ENCODE peak calls at places on chromosomes 6 and 20, in five cellular contexts. One of them, this sample, is unnamed.

GRCh38 chr6:31353508-31353907 is 3.5 kb downstream of the HLA-B start:
- DNase-seq in K562: no peak
- DNase-seq in HCT116: no peak
- DNase-seq in HepG2: no peak
- DNase-seq in fibroblast of lung: no peak
- DNase-seq in this sample: no peak

GRCh38 chr6:93792751-93793150 is 373.4 kb upstream of the EPHA7 start:
- DNase-seq in K562: no peak
- DNase-seq in HepG2: no peak
- DNase-seq in fibroblast of lung: peak
- DNase-seq in HCT116: no peak
- DNase-seq in this sample: peak

GRCh38 chr6:51657491-51657890 is 429.9 kb downstream of the PKHD1 start:
- DNase-seq in K562: no peak
- DNase-seq in HepG2: no peak
- DNase-seq in fibroblast of lung: no peak
- DNase-seq in HCT116: no peak
- DNase-seq in this sample: no peak

GRCh38 chr6:30690403-30691207 is at the start of gene NRM:
- DNase-seq in K562: peak
- DNase-seq in HCT116: no peak
- DNase-seq in HepG2: peak
- DNase-seq in fibroblast of lung: peak
- DNase-seq in this sample: peak

GRCh38 chr20:4067600-4068261 is 52.4 kb upstream of the RNF24 start:
- DNase-seq in fibroblast of lung: peak
- DNase-seq in HepG2: no peak
- DNase-seq in HCT116: no peak
- DNase-seq in K562: no peak
- DNase-seq in this sample: peak

GRCh38 chr6:89184344-89184743 is 32.8 kb downstream of the GABRR1 start:
- DNase-seq in K562: no peak
- DNase-seq in HepG2: no peak
- DNase-seq in fibroblast of lung: no peak
- DNase-seq in HCT116: no peak
- DNase-seq in this sample: no peak

GRCh38 chr20:6711950-6712634 is 55.4 kb upstream of the BMP2 start:
- DNase-seq in HCT116: no peak
- DNase-seq in K562: no peak
- DNase-seq in fibroblast of lung: no peak
- DNase-seq in HepG2: no peak
- DNase-seq in this sample: no peak

GRCh38 chr6:140062042-140063041 is 687.9 kb upstream of the CITED2 start:
- DNase-seq in fibroblast of lung: peak
- DNase-seq in HCT116: no peak
- DNase-seq in K562: no peak
- DNase-seq in HepG2: no peak
- DNase-seq in this sample: peak

GRCh38 chr6:53646606-53647005 is 18.9 kb downstream of the KLHL31 start:
- DNase-seq in HepG2: no peak
- DNase-seq in K562: no peak
- DNase-seq in HCT116: no peak
- DNase-seq in fibroblast of lung: no peak
- DNase-seq in this sample: no peak

GRCh38 chr20:45470262-45470931 is 844 bp downstream of the WFDC2 start:
- DNase-seq in K562: no peak
- DNase-seq in fibroblast of lung: no peak
- DNase-seq in HepG2: no peak
- DNase-seq in HCT116: no peak
- DNase-seq in this sample: no peak

GRCh38 chr20:59044796-59045195 is 2.2 kb upstream of the PRELID3B start:
- DNase-seq in HCT116: no peak
- DNase-seq in HepG2: no peak
- DNase-seq in fibroblast of lung: no peak
- DNase-seq in K562: no peak
- DNase-seq in this sample: no peak

GRCh38 chr6:144500886-144501285 is 215.8 kb downstream of the UTRN start:
- DNase-seq in HepG2: no peak
- DNase-seq in fibroblast of lung: no peak
- DNase-seq in K562: no peak
- DNase-seq in HCT116: no peak
- DNase-seq in this sample: no peak

GRCh38 chr6:26158581-26159416 is 71.6 kb downstream of the HFE start:
- DNase-seq in HCT116: no peak
- DNase-seq in fibroblast of lung: peak
- DNase-seq in K562: peak
- DNase-seq in HepG2: no peak
- DNase-seq in this sample: peak

GRCh38 chr6:160038479-160038878 is 69.6 kb downstream of the IGF2R start:
- DNase-seq in fibroblast of lung: no peak
- DNase-seq in HCT116: no peak
- DNase-seq in HepG2: no peak
- DNase-seq in K562: no peak
- DNase-seq in this sample: no peak

GRCh38 chr6:5764401-5764955 is 242.2 kb downstream of the NRN1 start:
- DNase-seq in K562: no peak
- DNase-seq in fibroblast of lung: peak
- DNase-seq in HCT116: no peak
- DNase-seq in HepG2: no peak
- DNase-seq in this sample: peak

GRCh38 chr6:134436281-134436815 is 118.4 kb upstream of the SGK1 start:
- DNase-seq in K562: peak
- DNase-seq in HepG2: peak
- DNase-seq in HCT116: peak
- DNase-seq in fibroblast of lung: peak
- DNase-seq in this sample: peak

GRCh38 chr6:10643214-10643641 is 51.2 kb downstream of the C6orf52 start:
- DNase-seq in K562: no peak
- DNase-seq in HCT116: no peak
- DNase-seq in fibroblast of lung: no peak
- DNase-seq in HepG2: no peak
- DNase-seq in this sample: no peak

GRCh38 chr6:40957616-40958492 is 81.2 kb downstream of the UNC5CL start:
- DNase-seq in fibroblast of lung: peak
- DNase-seq in K562: no peak
- DNase-seq in HepG2: peak
- DNase-seq in HCT116: peak
- DNase-seq in this sample: peak

GRCh38 chr6:23454090-23454998 is 671.7 kb upstream of the NRSN1 start:
- DNase-seq in HCT116: no peak
- DNase-seq in fibroblast of lung: peak
- DNase-seq in HepG2: no peak
- DNase-seq in K562: no peak
- DNase-seq in this sample: peak

GRCh38 chr6:143692696-143693095 is 14.9 kb downstream of the PHACTR2 start:
- DNase-seq in HCT116: no peak
- DNase-seq in K562: no peak
- DNase-seq in HepG2: peak
- DNase-seq in fibroblast of lung: peak
- DNase-seq in this sample: no peak

GRCh38 chr6:34922177-34922663 is 33.2 kb downstream of the ANKS1A start:
- DNase-seq in HCT116: no peak
- DNase-seq in HepG2: peak
- DNase-seq in K562: no peak
- DNase-seq in fibroblast of lung: peak
- DNase-seq in this sample: peak

GRCh38 chr20:5181492-5181891 is 54.7 kb downstream of the CDS2 start:
- DNase-seq in K562: no peak
- DNase-seq in fibroblast of lung: no peak
- DNase-seq in HepG2: no peak
- DNase-seq in HCT116: no peak
- DNase-seq in this sample: no peak

GRCh38 chr6:107293421-107293820 is 165.9 kb downstream of the PDSS2 start:
- DNase-seq in HepG2: no peak
- DNase-seq in fibroblast of lung: no peak
- DNase-seq in HCT116: no peak
- DNase-seq in K562: no peak
- DNase-seq in this sample: no peak

GRCh38 chr6:73580247-73581149 is 59.7 kb upstream of the EEF1A1 start:
- DNase-seq in fibroblast of lung: peak
- DNase-seq in K562: peak
- DNase-seq in HepG2: peak
- DNase-seq in HCT116: peak
- DNase-seq in this sample: peak

GRCh38 chr6:6656287-6656686 is 67.8 kb downstream of the LY86 start:
- DNase-seq in K562: no peak
- DNase-seq in HCT116: no peak
- DNase-seq in fibroblast of lung: no peak
- DNase-seq in HepG2: no peak
- DNase-seq in this sample: no peak

GRCh38 chr20:4512891-4513550 is 208.7 kb upstream of the PRND start:
- DNase-seq in HepG2: peak
- DNase-seq in HCT116: peak
- DNase-seq in fibroblast of lung: peak
- DNase-seq in K562: no peak
- DNase-seq in this sample: peak

GRCh38 chr6:166512567-166512966 is 73.9 kb downstream of the RAMACL start:
- DNase-seq in fibroblast of lung: no peak
- DNase-seq in HepG2: no peak
- DNase-seq in K562: no peak
- DNase-seq in HCT116: peak
- DNase-seq in this sample: no peak

GRCh38 chr20:37991506-37992302 is 41.6 kb downstream of the TTI1 start:
- DNase-seq in HCT116: no peak
- DNase-seq in K562: no peak
- DNase-seq in fibroblast of lung: no peak
- DNase-seq in HepG2: no peak
- DNase-seq in this sample: no peak

GRCh38 chr6:125753218-125753936 is 3.9 kb downstream of the HEY2 start:
- DNase-seq in HCT116: peak
- DNase-seq in HepG2: peak
- DNase-seq in fibroblast of lung: peak
- DNase-seq in K562: no peak
- DNase-seq in this sample: no peak

GRCh38 chr20:23628402-23629016 is 9.2 kb downstream of the CST3 start:
- DNase-seq in HCT116: no peak
- DNase-seq in HepG2: no peak
- DNase-seq in K562: no peak
- DNase-seq in fibroblast of lung: no peak
- DNase-seq in this sample: no peak

GRCh38 chr6:167906899-167907298 is 80.2 kb downstream of the AFDN start:
- DNase-seq in HepG2: no peak
- DNase-seq in fibroblast of lung: peak
- DNase-seq in HCT116: no peak
- DNase-seq in K562: no peak
- DNase-seq in this sample: no peak

GRCh38 chr20:47400685-47401084 is 44.2 kb upstream of the ZMYND8 start:
- DNase-seq in HCT116: no peak
- DNase-seq in fibroblast of lung: no peak
- DNase-seq in HepG2: no peak
- DNase-seq in K562: peak
- DNase-seq in this sample: no peak

GRCh38 chr6:3227363-3228045 is at the start of gene TUBB2B:
- DNase-seq in K562: no peak
- DNase-seq in HepG2: no peak
- DNase-seq in fibroblast of lung: no peak
- DNase-seq in HCT116: no peak
- DNase-seq in this sample: peak
- TF ChIP-seq EZH2 in K562: no peak
- TF ChIP-seq EZH2 in HepG2: no peak
- TF ChIP-seq EZH2 in fibroblast of lung: no peak
- TF ChIP-seq EZH2 in HCT116: no peak
- TF ChIP-seq EZH2 in this sample: peak

DNA sequence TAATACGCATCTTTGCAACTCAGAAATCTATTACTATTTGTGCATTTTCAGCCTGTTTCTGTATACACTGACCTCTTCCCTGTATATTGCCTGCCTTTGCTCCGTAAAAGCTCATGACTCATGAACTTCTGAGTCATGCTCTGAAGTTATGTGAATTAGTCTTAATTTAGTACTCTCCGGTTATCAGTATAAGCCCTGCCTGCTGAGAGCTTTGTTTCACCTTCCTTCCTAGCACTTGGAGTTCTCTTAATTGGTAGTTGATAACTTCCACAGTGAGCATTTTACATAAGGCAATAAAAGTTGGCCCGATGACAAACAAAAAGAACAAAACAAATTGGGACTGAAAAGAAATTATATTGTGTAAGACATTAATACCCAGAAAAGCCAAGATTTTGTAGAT is 231.4 kb downstream of the GJA1 start:
- DNase-seq in HepG2: no peak
- DNase-seq in K562: no peak
- DNase-seq in HCT116: peak
- DNase-seq in fibroblast of lung: peak
- DNase-seq in this sample: peak
- H3K9ac ChIP-seq in HepG2: no peak
- H3K9ac ChIP-seq in K562: no peak
- H3K9ac ChIP-seq in HCT116: no peak
- H3K9ac ChIP-seq in fibroblast of lung: no peak
- H3K9ac ChIP-seq in this sample: no peak

DNA sequence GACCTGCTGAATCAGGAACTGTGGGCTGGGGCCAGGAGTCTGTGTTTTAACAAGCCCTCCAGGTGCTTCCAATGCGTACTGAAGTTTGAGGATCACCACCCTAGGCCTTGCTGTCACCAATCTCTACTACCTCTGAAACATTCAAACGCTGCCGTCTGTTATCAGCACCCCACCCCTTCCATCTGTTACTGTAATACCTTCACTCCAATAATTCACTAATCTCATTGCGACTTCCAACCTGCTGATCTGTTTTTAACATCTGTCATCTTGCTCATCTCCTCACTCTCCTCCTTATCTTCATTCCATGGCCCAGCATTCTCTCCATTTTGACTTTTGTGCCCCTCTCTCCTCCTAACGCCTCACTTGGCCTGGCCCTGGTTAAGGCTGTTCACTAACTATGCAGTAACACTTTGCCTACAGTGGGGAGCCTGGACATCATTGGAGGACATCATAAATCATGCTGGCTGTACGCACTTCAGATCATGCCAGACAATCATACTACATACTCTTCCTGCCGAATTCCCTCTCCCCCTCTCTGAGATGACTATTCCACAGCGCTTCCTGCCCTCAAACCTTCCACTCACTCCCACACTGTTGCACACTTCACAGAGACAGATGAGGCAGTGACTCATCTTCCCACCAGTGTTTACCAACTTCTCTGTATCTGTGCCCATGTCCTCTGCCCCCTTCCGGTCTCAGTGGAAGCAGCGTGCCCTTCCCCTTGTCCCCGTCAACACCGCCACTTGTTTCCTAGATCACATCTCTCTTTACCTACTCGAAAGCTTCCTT is 3.0 kb upstream of the GUCA1B start:
- DNase-seq in HepG2: peak
- DNase-seq in K562: peak
- DNase-seq in fibroblast of lung: peak
- DNase-seq in HCT116: no peak
- DNase-seq in this sample: peak
- TF ChIP-seq CTCF in HepG2: peak
- TF ChIP-seq CTCF in K562: peak
- TF ChIP-seq CTCF in fibroblast of lung: no peak
- TF ChIP-seq CTCF in HCT116: no peak
- TF ChIP-seq CTCF in this sample: no peak

DNA sequence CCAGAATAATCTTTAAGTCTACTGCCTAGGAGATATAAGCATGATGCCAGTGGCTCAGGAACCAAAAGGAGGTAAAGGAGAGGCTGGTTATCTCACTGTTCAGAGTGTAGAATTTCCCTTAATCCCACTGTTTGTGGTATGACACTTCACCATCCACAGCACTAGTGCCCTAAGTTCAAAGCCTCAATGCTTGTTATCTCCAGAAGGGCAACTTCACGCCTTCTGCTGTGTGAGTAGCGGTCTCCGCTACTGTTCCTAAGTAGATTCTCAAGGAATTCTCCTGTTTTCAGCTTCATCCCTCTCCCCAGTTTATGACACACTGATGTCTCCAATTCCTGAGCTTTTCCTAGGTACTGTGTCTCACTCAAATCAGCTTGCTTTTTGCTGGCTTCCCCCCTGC is 13.7 kb upstream of the SNPH start:
- DNase-seq in K562: no peak
- DNase-seq in HepG2: no peak
- DNase-seq in fibroblast of lung: no peak
- DNase-seq in HCT116: no peak
- DNase-seq in this sample: no peak
- TF ChIP-seq EZH2 in K562: no peak
- TF ChIP-seq EZH2 in HepG2: no peak
- TF ChIP-seq EZH2 in fibroblast of lung: no peak
- TF ChIP-seq EZH2 in HCT116: no peak
- TF ChIP-seq EZH2 in this sample: no peak

This sample was measured in astrocyte.